ENCODE peak calls at places on chromosomes 13 and 19, in five cellular contexts. One of them, this sample, is unnamed.

GRCh38 chr19:58362272-58362994 is at the start of gene ZNF497:
- DNase-seq in kidney: peak
- DNase-seq in aorta: peak
- DNase-seq in NT2/D1: peak
- DNase-seq in heart right ventricle: peak
- DNase-seq in this sample: peak

GRCh38 chr19:13181747-13182388 is 31.7 kb downstream of the IER2 start:
- DNase-seq in heart right ventricle: peak
- DNase-seq in kidney: peak
- DNase-seq in NT2/D1: no peak
- DNase-seq in aorta: peak
- DNase-seq in this sample: peak

GRCh38 chr13:31947105-31947504 is 84.5 kb upstream of the FRY start:
- DNase-seq in aorta: no peak
- DNase-seq in heart right ventricle: no peak
- DNase-seq in kidney: no peak
- DNase-seq in NT2/D1: no peak
- DNase-seq in this sample: no peak

GRCh38 chr19:4969772-4970531 is 1.0 kb downstream of the KDM4B start:
- DNase-seq in NT2/D1: no peak
- DNase-seq in aorta: peak
- DNase-seq in kidney: no peak
- DNase-seq in heart right ventricle: no peak
- DNase-seq in this sample: no peak

GRCh38 chr19:4369888-4370260 is 26.5 kb downstream of the MPND start:
- DNase-seq in aorta: no peak
- DNase-seq in heart right ventricle: peak
- DNase-seq in kidney: peak
- DNase-seq in NT2/D1: no peak
- DNase-seq in this sample: peak

GRCh38 chr19:53771133-53771532 is 53.0 kb downstream of the NLRP12 start:
- DNase-seq in heart right ventricle: no peak
- DNase-seq in aorta: no peak
- DNase-seq in NT2/D1: no peak
- DNase-seq in kidney: no peak
- DNase-seq in this sample: no peak

GRCh38 chr13:114045113-114045735 is 71.3 kb upstream of the C13orf46 start:
- DNase-seq in aorta: no peak
- DNase-seq in NT2/D1: no peak
- DNase-seq in heart right ventricle: no peak
- DNase-seq in kidney: no peak
- DNase-seq in this sample: no peak

GRCh38 chr13:23440821-23441608 is 7.5 kb upstream of the SACS start:
- DNase-seq in kidney: no peak
- DNase-seq in heart right ventricle: no peak
- DNase-seq in aorta: no peak
- DNase-seq in NT2/D1: no peak
- DNase-seq in this sample: no peak

GRCh38 chr19:764301-764700 is 13.4 kb downstream of the MISP start:
- DNase-seq in kidney: no peak
- DNase-seq in heart right ventricle: no peak
- DNase-seq in NT2/D1: no peak
- DNase-seq in aorta: no peak
- DNase-seq in this sample: no peak

GRCh38 chr13:94478913-94479312 is 569 bp downstream of the DCT start:
- DNase-seq in kidney: no peak
- DNase-seq in aorta: no peak
- DNase-seq in heart right ventricle: no peak
- DNase-seq in NT2/D1: no peak
- DNase-seq in this sample: no peak

GRCh38 chr13:112873851-112874750 is 94.9 kb upstream of the MCF2L start:
- DNase-seq in kidney: peak
- DNase-seq in NT2/D1: no peak
- DNase-seq in aorta: peak
- DNase-seq in heart right ventricle: peak
- DNase-seq in this sample: peak

GRCh38 chr13:26562538-26562890 is 5.0 kb downstream of the WASF3 start:
- DNase-seq in NT2/D1: no peak
- DNase-seq in kidney: no peak
- DNase-seq in heart right ventricle: no peak
- DNase-seq in aorta: no peak
- DNase-seq in this sample: no peak

GRCh38 chr19:34337747-34338146 is 27.2 kb upstream of the GPI start:
- DNase-seq in NT2/D1: no peak
- DNase-seq in heart right ventricle: no peak
- DNase-seq in aorta: no peak
- DNase-seq in kidney: no peak
- DNase-seq in this sample: no peak

GRCh38 chr19:1183543-1184172 is 9.6 kb upstream of the SBNO2 start:
- DNase-seq in kidney: peak
- DNase-seq in NT2/D1: no peak
- DNase-seq in heart right ventricle: no peak
- DNase-seq in aorta: no peak
- DNase-seq in this sample: peak

GRCh38 chr19:4577020-4577782 is 17.7 kb upstream of the SEMA6B start:
- DNase-seq in heart right ventricle: no peak
- DNase-seq in NT2/D1: no peak
- DNase-seq in kidney: no peak
- DNase-seq in aorta: no peak
- DNase-seq in this sample: no peak

GRCh38 chr13:97559981-97560380 is 126.0 kb downstream of the RAP2A start:
- DNase-seq in kidney: no peak
- DNase-seq in NT2/D1: no peak
- DNase-seq in aorta: no peak
- DNase-seq in heart right ventricle: no peak
- DNase-seq in this sample: no peak

GRCh38 chr13:75910591-75910990 is 274.5 kb downstream of the LMO7 start:
- DNase-seq in aorta: no peak
- DNase-seq in NT2/D1: no peak
- DNase-seq in heart right ventricle: no peak
- DNase-seq in kidney: no peak
- DNase-seq in this sample: no peak

GRCh38 chr19:19123386-19123785 is 14.9 kb downstream of the TMEM161A start:
- DNase-seq in NT2/D1: no peak
- DNase-seq in heart right ventricle: no peak
- DNase-seq in aorta: no peak
- DNase-seq in kidney: no peak
- DNase-seq in this sample: no peak

GRCh38 chr13:98976338-98976737 is 1.5 kb downstream of the DOCK9 start:
- DNase-seq in kidney: no peak
- DNase-seq in NT2/D1: no peak
- DNase-seq in aorta: no peak
- DNase-seq in heart right ventricle: no peak
- DNase-seq in this sample: no peak

GRCh38 chr19:30718728-30719127 is 346.5 kb downstream of the ZNF536 start:
- DNase-seq in NT2/D1: no peak
- DNase-seq in aorta: no peak
- DNase-seq in heart right ventricle: no peak
- DNase-seq in kidney: no peak
- DNase-seq in this sample: no peak

GRCh38 chr19:29293292-29293691 is 80.3 kb upstream of the UQCRFS1 start:
- DNase-seq in aorta: no peak
- DNase-seq in heart right ventricle: no peak
- DNase-seq in NT2/D1: no peak
- DNase-seq in kidney: no peak
- DNase-seq in this sample: no peak

GRCh38 chr19:29623726-29624488 is 17.8 kb downstream of the POP4 start:
- DNase-seq in heart right ventricle: no peak
- DNase-seq in aorta: no peak
- DNase-seq in kidney: peak
- DNase-seq in NT2/D1: no peak
- DNase-seq in this sample: peak

GRCh38 chr13:113655358-113656014 is 2.5 kb downstream of the ATP4B start:
- DNase-seq in heart right ventricle: no peak
- DNase-seq in kidney: peak
- DNase-seq in NT2/D1: no peak
- DNase-seq in aorta: peak
- DNase-seq in this sample: peak

GRCh38 chr13:38783992-38784875 is 97.4 kb downstream of the FREM2 start:
- DNase-seq in NT2/D1: no peak
- DNase-seq in aorta: peak
- DNase-seq in kidney: no peak
- DNase-seq in heart right ventricle: no peak
- DNase-seq in this sample: no peak

GRCh38 chr13:114151565-114152284 is 19.3 kb upstream of the RASA3 start:
- DNase-seq in heart right ventricle: no peak
- DNase-seq in NT2/D1: no peak
- DNase-seq in aorta: peak
- DNase-seq in kidney: peak
- DNase-seq in this sample: peak

GRCh38 chr19:18674616-18675015 is 8.9 kb upstream of the CRTC1 start:
- DNase-seq in NT2/D1: no peak
- DNase-seq in aorta: no peak
- DNase-seq in kidney: no peak
- DNase-seq in heart right ventricle: peak
- DNase-seq in this sample: no peak

GRCh38 chr13:73228546-73228945 is 169.7 kb downstream of the KLF5 start:
- DNase-seq in heart right ventricle: no peak
- DNase-seq in aorta: no peak
- DNase-seq in NT2/D1: no peak
- DNase-seq in kidney: no peak
- DNase-seq in this sample: no peak

GRCh38 chr19:13004273-13004672 is 9.0 kb downstream of the NFIX start:
- DNase-seq in heart right ventricle: no peak
- DNase-seq in kidney: no peak
- DNase-seq in aorta: no peak
- DNase-seq in NT2/D1: no peak
- DNase-seq in this sample: no peak

DNA sequence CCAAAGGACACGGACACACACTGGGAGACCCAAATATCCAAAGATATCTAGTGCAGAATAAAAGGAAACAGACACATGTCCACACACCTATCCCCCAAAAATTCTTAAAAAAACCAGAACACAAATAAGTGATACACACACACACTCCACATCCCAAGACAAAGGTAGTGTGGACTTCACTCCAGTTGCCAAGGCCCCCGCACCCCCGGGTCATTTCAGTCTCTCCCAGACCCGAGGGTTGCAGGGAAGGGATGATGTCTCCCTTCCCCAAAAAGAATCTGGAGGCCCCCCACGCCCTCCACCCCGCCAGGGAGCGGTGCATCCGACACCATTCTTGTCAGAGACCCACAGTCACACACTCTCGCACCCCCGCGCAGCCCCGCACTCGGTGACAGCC is 407 bp downstream of the DPF1 start:
- DNase-seq in kidney: no peak
- DNase-seq in NT2/D1: no peak
- DNase-seq in aorta: no peak
- DNase-seq in heart right ventricle: no peak
- DNase-seq in this sample: no peak
- H3K4me3 ChIP-seq in kidney: no peak
- H3K4me3 ChIP-seq in NT2/D1: peak
- H3K4me3 ChIP-seq in aorta: no peak
- H3K4me3 ChIP-seq in heart right ventricle: peak
- H3K4me3 ChIP-seq in this sample: peak

GRCh38 chr13:110262494-110262893 is 44.5 kb downstream of the COL4A1 start:
- DNase-seq in NT2/D1: no peak
- DNase-seq in aorta: no peak
- DNase-seq in heart right ventricle: no peak
- DNase-seq in kidney: no peak
- DNase-seq in this sample: no peak

GRCh38 chr13:110262944-110263343 is 44.0 kb downstream of the COL4A1 start:
- DNase-seq in aorta: no peak
- DNase-seq in heart right ventricle: no peak
- DNase-seq in NT2/D1: no peak
- DNase-seq in kidney: no peak
- DNase-seq in this sample: no peak

GRCh38 chr13:110263906-110264305 is 43.1 kb downstream of the COL4A1 start:
- DNase-seq in NT2/D1: no peak
- DNase-seq in kidney: no peak
- DNase-seq in heart right ventricle: no peak
- DNase-seq in aorta: no peak
- DNase-seq in this sample: no peak

GRCh38 chr13:110261166-110262081 is 45.5 kb downstream of the COL4A1 start:
- DNase-seq in kidney: no peak
- DNase-seq in NT2/D1: peak
- DNase-seq in aorta: no peak
- DNase-seq in heart right ventricle: no peak
- DNase-seq in this sample: no peak

GRCh38 chr13:110262082-110262436 is 44.9 kb downstream of the COL4A1 start:
- DNase-seq in heart right ventricle: no peak
- DNase-seq in kidney: no peak
- DNase-seq in NT2/D1: no peak
- DNase-seq in aorta: no peak
- DNase-seq in this sample: no peak
- H3K4me3 ChIP-seq in heart right ventricle: no peak
- H3K4me3 ChIP-seq in kidney: no peak
- H3K4me3 ChIP-seq in NT2/D1: no peak
- H3K4me3 ChIP-seq in aorta: no peak
- H3K4me3 ChIP-seq in this sample: no peak

DNA sequence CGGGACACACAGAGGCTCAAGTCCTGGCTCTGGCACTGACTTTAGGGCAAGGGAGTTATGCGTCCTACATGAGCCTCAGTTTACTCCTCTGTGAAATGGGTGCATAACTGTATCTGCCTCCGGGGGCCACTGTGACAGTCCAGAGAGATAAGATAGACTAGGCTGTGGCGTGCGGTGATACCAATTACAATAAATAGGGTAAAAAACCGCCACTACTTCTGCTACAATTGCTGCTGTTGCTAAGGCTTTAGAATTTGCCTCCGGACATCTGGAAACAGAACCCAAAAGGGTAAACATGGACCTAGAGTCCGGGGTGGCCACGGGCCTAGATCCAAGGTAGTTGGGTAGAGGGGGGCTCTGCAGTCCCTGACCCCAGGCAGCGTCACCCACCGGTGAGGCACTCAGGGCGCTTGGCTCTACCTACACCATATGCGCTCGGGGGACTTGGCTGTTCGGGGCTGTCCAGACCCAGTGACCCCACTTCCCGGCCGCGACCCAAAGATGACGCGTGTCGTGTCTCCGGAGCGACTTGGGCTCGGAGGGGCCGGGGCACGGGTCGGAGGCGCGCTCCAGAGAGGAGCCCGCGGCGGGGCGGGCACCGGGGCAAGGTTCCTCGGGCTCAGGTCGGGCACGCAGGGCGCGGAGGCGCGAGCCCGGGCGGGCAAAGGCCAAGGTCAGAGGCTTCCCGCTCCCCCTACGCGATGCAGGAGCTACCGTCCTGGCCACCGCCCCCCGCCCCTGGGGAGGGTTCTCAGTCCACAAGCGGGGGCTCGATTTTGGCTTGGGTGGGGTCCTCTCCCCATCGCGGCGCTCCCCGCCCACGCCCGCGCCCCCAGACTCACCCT is 1.0 kb downstream of the INSR start:
- DNase-seq in heart right ventricle: peak
- DNase-seq in kidney: peak
- DNase-seq in NT2/D1: no peak
- DNase-seq in aorta: peak
- DNase-seq in this sample: peak
- H3K4me3 ChIP-seq in heart right ventricle: peak
- H3K4me3 ChIP-seq in kidney: peak
- H3K4me3 ChIP-seq in NT2/D1: peak
- H3K4me3 ChIP-seq in aorta: peak
- H3K4me3 ChIP-seq in this sample: peak

DNA sequence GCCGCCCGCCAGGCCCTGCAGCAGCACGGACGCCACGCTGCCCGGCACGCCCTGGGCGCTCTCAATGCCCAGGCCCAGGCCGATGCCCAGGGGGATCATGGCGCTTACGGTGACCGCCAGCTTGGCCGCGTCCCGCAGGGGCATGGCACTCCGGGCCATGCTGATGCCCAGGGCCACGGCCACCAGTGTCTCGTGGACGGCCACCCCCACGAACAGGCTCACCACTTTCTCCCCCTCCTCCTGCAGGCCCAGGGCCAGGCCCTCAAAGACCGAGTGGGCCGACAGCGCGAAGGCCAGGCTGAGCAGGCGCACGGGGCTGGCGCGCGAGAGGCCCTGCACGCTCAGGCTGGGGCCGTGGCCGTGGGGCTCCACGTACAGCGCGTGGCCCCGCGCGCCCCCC is 6.9 kb downstream of the SLC39A3 start:
- DNase-seq in NT2/D1: no peak
- DNase-seq in heart right ventricle: no peak
- DNase-seq in kidney: no peak
- DNase-seq in aorta: no peak
- DNase-seq in this sample: no peak
- H3K4me3 ChIP-seq in NT2/D1: no peak
- H3K4me3 ChIP-seq in heart right ventricle: no peak
- H3K4me3 ChIP-seq in kidney: no peak
- H3K4me3 ChIP-seq in aorta: no peak
- H3K4me3 ChIP-seq in this sample: no peak

This sample was measured in lower lobe of right lung.